ENCODE peak calls at places on chromosomes 3 and 15, in six cellular contexts. V is IMR-90, Y is keratinocyte, F is stomach, G is fibroblast of pulmonary artery, X is pancreas. B is an unnamed sample.

GRCh38 chr3:14791343-14791945 is 27.3 kb upstream of the FGD5 start:
- DNase-seq in V (peak; percentile 12), Y (peak; percentile 4), F (peak; percentile 70), G (peak; percentile 51), X (peak; percentile 45), B (peak; percentile 15)

GRCh38 chr3:23019596-23020300 is 183.4 kb upstream of the UBE2E2 start:
- DNase-seq in V (no peak), Y (no peak), F (no peak), G (peak; percentile 30), X (no peak), B (peak; percentile 18)

GRCh38 chr15:25239471-25240345 is 199.1 kb downstream of the UBE3A start:
- DNase-seq in V (no peak), Y (no peak), F (no peak), G (no peak), X (no peak), B (no peak)

GRCh38 chr15:77181305-77182074 is 110.6 kb upstream of the TSPAN3 start:
- DNase-seq in V (no peak), Y (no peak), F (no peak), G (no peak), X (no peak), B (no peak)

GRCh38 chr3:23800731-23801130 is 5.0 kb upstream of the UBE2E1 start:
- DNase-seq in V (peak; percentile 39), Y (no peak), F (no peak), G (peak; percentile 56), X (no peak), B (peak; percentile 47)

GRCh38 chr15:38652998-38653397 is 88.4 kb upstream of the RASGRP1 start:
- DNase-seq in V (no peak), Y (no peak), F (no peak), G (no peak), X (no peak), B (no peak)

GRCh38 chr3:178623666-178624255 is 87.5 kb downstream of the KCNMB2 start:
- DNase-seq in V (no peak), Y (no peak), F (no peak), G (no peak), X (no peak), B (no peak)

GRCh38 chr3:171458056-171458856 is 1.9 kb downstream of the TNIK start:
- DNase-seq in V (no peak), Y (no peak), F (peak; percentile 35), G (no peak), X (no peak), B (no peak)

GRCh38 chr3:140343709-140344417 is 334.0 kb upstream of the TRIM42 start:
- DNase-seq in V (no peak), Y (no peak), F (no peak), G (no peak), X (no peak), B (no peak)

GRCh38 chr3:84724877-84725276 is 233.9 kb upstream of the CADM2 start:
- DNase-seq in V (no peak), Y (no peak), F (no peak), G (peak; percentile 66), X (no peak), B (peak; percentile 0)

GRCh38 chr15:101013769-101014223 is 94.6 kb downstream of the LRRK1 start:
- DNase-seq in V (no peak), Y (no peak), F (no peak), G (no peak), X (peak; percentile 13), B (no peak)

GRCh38 chr15:64426845-64427465 is 33.4 kb upstream of the ZNF609 start:
- DNase-seq in V (peak; percentile 54), Y (no peak), F (no peak), G (peak; percentile 76), X (no peak), B (peak; percentile 61)

GRCh38 chr3:110755345-110755744 is 316.3 kb upstream of the NECTIN3 start:
- DNase-seq in V (no peak), Y (no peak), F (no peak), G (no peak), X (no peak), B (no peak)

GRCh38 chr3:147934316-147935188 is 525.4 kb downstream of the ZIC1 start:
- DNase-seq in V (no peak), Y (no peak), F (no peak), G (no peak), X (no peak), B (no peak)

GRCh38 chr3:45688194-45688881 is 858 bp upstream of the SACM1L start:
- DNase-seq in V (peak; percentile 33), Y (peak; percentile 11), F (no peak), G (no peak), X (peak; percentile 27), B (no peak)

GRCh38 chr3:50237754-50238548 is 1.9 kb downstream of the GNAI2 start:
- DNase-seq in V (peak; percentile 82), Y (no peak), F (peak; percentile 77), G (peak; percentile 82), X (peak; percentile 75), B (peak; percentile 86)

GRCh38 chr15:52306270-52306669 is 10.7 kb upstream of the MYO5C start:
- DNase-seq in V (peak; percentile 87), Y (peak; percentile 26), F (no peak), G (peak; percentile 70), X (no peak), B (peak; percentile 24)

GRCh38 chr3:196165850-196166249 is 45.4 kb downstream of the ZDHHC19 start:
- DNase-seq in V (no peak), Y (no peak), F (no peak), G (no peak), X (no peak), B (no peak)

GRCh38 chr3:148708409-148708808 is 10.7 kb downstream of the AGTR1 start:
- DNase-seq in V (no peak), Y (no peak), F (no peak), G (no peak), X (no peak), B (no peak)

GRCh38 chr3:69142090-69142489 is 19.7 kb upstream of the LMOD3 start:
- DNase-seq in V (peak; percentile 57), Y (no peak), F (no peak), G (peak; percentile 11), X (no peak), B (no peak)

GRCh38 chr3:13086594-13086993 is 13.4 kb upstream of the IQSEC1 start:
- DNase-seq in V (no peak), Y (no peak), F (no peak), G (no peak), X (no peak), B (no peak)

GRCh38 chr3:123568034-123568433 is 16.8 kb downstream of the HACD2 start:
- DNase-seq in V (no peak), Y (no peak), F (no peak), G (no peak), X (no peak), B (no peak)

GRCh38 chr3:23645533-23646196 is 160.1 kb upstream of the UBE2E1 start:
- DNase-seq in V (no peak), Y (no peak), F (no peak), G (no peak), X (no peak), B (no peak)

GRCh38 chr3:100463002-100463401 is 29.4 kb upstream of the TMEM45A start:
- DNase-seq in V (peak; percentile 78), Y (peak; percentile 30), F (no peak), G (peak; percentile 82), X (peak; percentile 28), B (peak; percentile 77)

GRCh38 chr3:16849240-16849639 is 35.5 kb upstream of the PLCL2 start:
- DNase-seq in V (peak; percentile 2), Y (no peak), F (peak; percentile 65), G (peak; percentile 32), X (peak; percentile 61), B (no peak)

GRCh38 chr3:28348637-28349396 is at the start of the genes AZI2 and ZCWPW2:
- DNase-seq in V (peak; percentile 95), Y (peak; percentile 48), F (peak; percentile 96), G (peak; percentile 97), X (peak; percentile 97), B (peak; percentile 95)
- TF ChIP-seq CTCF in V (peak; percentile 14), Y (peak; percentile 19), F (no peak), G (peak; percentile 14), X (no peak), B (peak; percentile 21)

DNA sequence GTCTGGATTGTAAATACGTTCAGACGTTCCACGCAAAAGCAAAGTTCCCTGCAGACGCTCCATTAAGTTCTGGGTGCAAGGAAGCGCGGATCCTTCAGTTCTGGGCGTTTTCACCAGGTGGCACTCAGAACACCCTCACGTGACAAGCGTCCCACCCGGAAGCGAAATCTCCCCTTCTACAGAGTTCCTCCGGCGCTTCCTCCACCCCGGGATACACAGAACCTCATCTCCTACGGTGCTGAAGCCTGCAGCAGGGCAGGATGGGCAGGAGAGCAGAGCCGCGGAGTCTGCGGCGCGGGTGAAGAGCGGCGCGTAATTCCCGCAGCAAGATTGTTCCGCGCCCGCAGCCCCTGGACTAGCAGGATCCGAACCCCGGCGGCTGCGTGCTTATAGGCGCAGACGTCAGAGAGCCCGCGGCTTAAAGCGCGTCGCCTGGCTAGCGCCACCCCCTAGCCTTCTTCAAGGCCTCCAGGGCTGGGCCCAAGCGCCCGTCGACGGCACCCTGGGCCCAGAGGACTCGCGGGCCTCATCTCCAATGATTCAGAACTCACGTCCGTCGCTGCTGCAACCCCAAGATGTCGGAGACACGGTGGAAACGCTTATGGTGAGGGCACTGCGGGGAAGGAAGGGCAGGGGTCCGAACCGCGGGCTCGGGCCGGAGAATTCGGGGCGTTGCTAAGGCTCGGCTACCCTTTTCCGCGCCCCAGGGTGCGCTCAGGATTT is at the start of gene SLC25A38:
- DNase-seq in V (peak; percentile 85), Y (no peak), F (peak; percentile 80), G (peak; percentile 89), X (peak; percentile 77), B (peak; percentile 85)
- TF ChIP-seq CTCF in V (peak; percentile 30), Y (peak; percentile 15), F (no peak), G (peak; percentile 36), X (no peak), B (peak; percentile 47)

DNA sequence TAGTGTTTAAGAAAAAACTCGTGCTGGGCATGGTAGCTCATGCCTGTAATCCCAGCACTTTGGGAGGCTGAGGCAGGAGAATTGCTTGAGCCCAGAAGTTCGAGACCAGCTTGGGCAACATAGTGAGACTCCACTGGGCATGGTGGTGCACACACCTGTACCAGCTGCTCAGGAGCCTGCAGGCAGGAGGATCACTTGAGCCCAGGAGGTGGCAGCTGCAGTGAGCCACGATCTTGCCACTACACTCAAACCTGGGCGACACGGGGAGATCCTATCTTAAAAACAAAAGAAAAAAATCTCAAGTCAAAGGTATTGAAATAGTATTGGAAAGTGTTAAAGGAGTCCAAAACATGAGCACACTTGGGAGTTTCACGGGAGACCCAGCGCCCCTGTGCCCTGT is 14.0 kb downstream of the KLF13 start:
- DNase-seq in V (no peak), Y (no peak), F (no peak), G (no peak), X (no peak), B (no peak)
- TF ChIP-seq CTCF in V (no peak), Y (no peak), F (no peak), G (no peak), X (no peak), B (no peak)

GRCh38 chr3:8996681-8997121 is 33.4 kb upstream of the RAD18 start:
- DNase-seq in V (peak; percentile 39), Y (no peak), F (peak; percentile 71), G (peak; percentile 40), X (peak; percentile 20), B (peak; percentile 68)
- TF ChIP-seq CTCF in V (peak; percentile 16), Y (no peak), F (no peak), G (peak; percentile 27), X (no peak), B (peak; percentile 51)